ENCODE peak calls at places on chromosomes 7 and 10, in six cellular contexts. One of them, this sample, is unnamed.

GRCh38 chr10:125097409-125098070 is 62.8 kb downstream of the CTBP2 start:
- DNase-seq in upper lobe of right lung: peak; percentile 33
- DNase-seq in heart right ventricle: no peak
- DNase-seq in GM23338: no peak
- DNase-seq in CD8-positive, alpha-beta T cell: no peak
- DNase-seq in left ventricle myocardium inferior: no peak
- DNase-seq in this sample: no peak

GRCh38 chr10:124285587-124286527 is 132.9 kb downstream of the OAT start:
- DNase-seq in upper lobe of right lung: peak; percentile 31
- DNase-seq in heart right ventricle: no peak
- DNase-seq in GM23338: no peak
- DNase-seq in CD8-positive, alpha-beta T cell: no peak
- DNase-seq in left ventricle myocardium inferior: peak; percentile 1
- DNase-seq in this sample: no peak

GRCh38 chr10:92591550-92592140 is 1.3 kb upstream of the KIF11 start:
- DNase-seq in upper lobe of right lung: peak; percentile 97
- DNase-seq in heart right ventricle: peak; percentile 92
- DNase-seq in GM23338: peak; percentile 96
- DNase-seq in CD8-positive, alpha-beta T cell: peak; percentile 85
- DNase-seq in left ventricle myocardium inferior: peak; percentile 93
- DNase-seq in this sample: peak; percentile 94

GRCh38 chr7:81470724-81471379 is 299.0 kb downstream of the HGF start:
- DNase-seq in upper lobe of right lung: no peak
- DNase-seq in heart right ventricle: no peak
- DNase-seq in GM23338: no peak
- DNase-seq in CD8-positive, alpha-beta T cell: no peak
- DNase-seq in left ventricle myocardium inferior: no peak
- DNase-seq in this sample: no peak

GRCh38 chr7:120055300-120055699 is 217.7 kb upstream of the KCND2 start:
- DNase-seq in upper lobe of right lung: no peak
- DNase-seq in heart right ventricle: no peak
- DNase-seq in GM23338: no peak
- DNase-seq in CD8-positive, alpha-beta T cell: no peak
- DNase-seq in left ventricle myocardium inferior: no peak
- DNase-seq in this sample: no peak

GRCh38 chr10:45179716-45180115 is 135.7 kb downstream of the OR13A1 start:
- DNase-seq in upper lobe of right lung: no peak
- DNase-seq in heart right ventricle: peak; percentile 8
- DNase-seq in GM23338: no peak
- DNase-seq in CD8-positive, alpha-beta T cell: no peak
- DNase-seq in left ventricle myocardium inferior: no peak
- DNase-seq in this sample: peak; percentile 66

GRCh38 chr10:34732926-34733325 is 82.2 kb downstream of the PARD3 start:
- DNase-seq in upper lobe of right lung: no peak
- DNase-seq in heart right ventricle: no peak
- DNase-seq in GM23338: peak; percentile 77
- DNase-seq in CD8-positive, alpha-beta T cell: no peak
- DNase-seq in left ventricle myocardium inferior: no peak
- DNase-seq in this sample: no peak

GRCh38 chr10:131630772-131631258 is 270.0 kb upstream of the PPP2R2D start:
- DNase-seq in upper lobe of right lung: no peak
- DNase-seq in heart right ventricle: no peak
- DNase-seq in GM23338: no peak
- DNase-seq in CD8-positive, alpha-beta T cell: no peak
- DNase-seq in left ventricle myocardium inferior: no peak
- DNase-seq in this sample: no peak

GRCh38 chr7:57425969-57426628 is 23.9 kb upstream of the ZNF716 start:
- DNase-seq in upper lobe of right lung: no peak
- DNase-seq in heart right ventricle: no peak
- DNase-seq in GM23338: no peak
- DNase-seq in CD8-positive, alpha-beta T cell: no peak
- DNase-seq in left ventricle myocardium inferior: no peak
- DNase-seq in this sample: no peak

GRCh38 chr7:102181517-102181916 is 105.2 kb upstream of the SH2B2 start:
- DNase-seq in upper lobe of right lung: no peak
- DNase-seq in heart right ventricle: no peak
- DNase-seq in GM23338: no peak
- DNase-seq in CD8-positive, alpha-beta T cell: no peak
- DNase-seq in left ventricle myocardium inferior: no peak
- DNase-seq in this sample: no peak

GRCh38 chr10:130747946-130748345 is 563.6 kb downstream of the TCERG1L start:
- DNase-seq in upper lobe of right lung: peak; percentile 38
- DNase-seq in heart right ventricle: no peak
- DNase-seq in GM23338: no peak
- DNase-seq in CD8-positive, alpha-beta T cell: no peak
- DNase-seq in left ventricle myocardium inferior: no peak
- DNase-seq in this sample: no peak

GRCh38 chr7:126605056-126605455 is 647.7 kb downstream of the GRM8 start:
- DNase-seq in upper lobe of right lung: no peak
- DNase-seq in heart right ventricle: no peak
- DNase-seq in GM23338: no peak
- DNase-seq in CD8-positive, alpha-beta T cell: no peak
- DNase-seq in left ventricle myocardium inferior: no peak
- DNase-seq in this sample: no peak

GRCh38 chr10:48577158-48577557 is 27.7 kb downstream of the ARHGAP22 start:
- DNase-seq in upper lobe of right lung: no peak
- DNase-seq in heart right ventricle: no peak
- DNase-seq in GM23338: no peak
- DNase-seq in CD8-positive, alpha-beta T cell: no peak
- DNase-seq in left ventricle myocardium inferior: no peak
- DNase-seq in this sample: no peak

GRCh38 chr7:102875700-102876192 is 37.1 kb upstream of the LRRC17 start:
- DNase-seq in upper lobe of right lung: no peak
- DNase-seq in heart right ventricle: no peak
- DNase-seq in GM23338: no peak
- DNase-seq in CD8-positive, alpha-beta T cell: no peak
- DNase-seq in left ventricle myocardium inferior: no peak
- DNase-seq in this sample: no peak

GRCh38 chr10:122279725-122280141 is 8.6 kb downstream of the BTBD16 start:
- DNase-seq in upper lobe of right lung: no peak
- DNase-seq in heart right ventricle: peak; percentile 49
- DNase-seq in GM23338: peak; percentile 83
- DNase-seq in CD8-positive, alpha-beta T cell: no peak
- DNase-seq in left ventricle myocardium inferior: peak; percentile 38
- DNase-seq in this sample: no peak

GRCh38 chr10:17616403-17617030 is 657 bp downstream of the HACD1 start:
- DNase-seq in upper lobe of right lung: peak; percentile 95
- DNase-seq in heart right ventricle: peak; percentile 74
- DNase-seq in GM23338: peak; percentile 94
- DNase-seq in CD8-positive, alpha-beta T cell: no peak
- DNase-seq in left ventricle myocardium inferior: peak; percentile 86
- DNase-seq in this sample: peak; percentile 78

GRCh38 chr10:30979956-30980355 is 51.7 kb downstream of the ZNF438 start:
- DNase-seq in upper lobe of right lung: no peak
- DNase-seq in heart right ventricle: no peak
- DNase-seq in GM23338: no peak
- DNase-seq in CD8-positive, alpha-beta T cell: no peak
- DNase-seq in left ventricle myocardium inferior: no peak
- DNase-seq in this sample: no peak

GRCh38 chr7:129348023-129348740 is 86.0 kb upstream of the STRIP2 start:
- DNase-seq in upper lobe of right lung: no peak
- DNase-seq in heart right ventricle: no peak
- DNase-seq in GM23338: no peak
- DNase-seq in CD8-positive, alpha-beta T cell: no peak
- DNase-seq in left ventricle myocardium inferior: no peak
- DNase-seq in this sample: no peak

DNA sequence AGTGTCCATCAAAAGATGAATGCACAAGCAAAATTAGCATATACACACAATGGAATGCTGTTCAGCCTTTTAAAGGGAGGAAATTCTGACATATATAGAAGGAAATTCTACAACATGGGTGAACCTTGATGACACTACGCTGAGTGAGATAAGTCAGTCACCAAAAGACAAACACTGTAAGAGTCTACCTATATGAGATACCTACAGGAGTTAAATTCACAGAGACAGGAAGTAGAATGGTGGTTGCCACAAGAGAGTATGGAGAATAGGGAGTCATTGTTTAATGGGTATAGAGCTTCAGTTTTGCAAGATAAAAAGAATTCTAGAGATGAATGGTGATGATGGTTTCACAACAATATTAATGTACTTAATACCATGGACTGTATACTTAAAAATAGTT is 51.8 kb downstream of the HERC4 start:
- DNase-seq in upper lobe of right lung: no peak
- DNase-seq in heart right ventricle: no peak
- DNase-seq in GM23338: no peak
- DNase-seq in CD8-positive, alpha-beta T cell: no peak
- DNase-seq in left ventricle myocardium inferior: no peak
- DNase-seq in this sample: no peak
- H3K27me3 ChIP-seq in upper lobe of right lung: no peaks in the 10 kb centered on the region
- H3K27me3 ChIP-seq in heart right ventricle: no peaks in the 10 kb centered on the region
- H3K27me3 ChIP-seq in GM23338: no peaks in the 10 kb centered on the region
- H3K27me3 ChIP-seq in CD8-positive, alpha-beta T cell: no peaks in the 10 kb centered on the region
- H3K27me3 ChIP-seq in left ventricle myocardium inferior: no peaks in the 10 kb centered on the region
- H3K27me3 ChIP-seq in this sample: no peaks in the 10 kb centered on the region

GRCh38 chr7:98133621-98134266 is 27.1 kb downstream of the LMTK2 start:
- DNase-seq in upper lobe of right lung: no peak
- DNase-seq in heart right ventricle: no peak
- DNase-seq in GM23338: no peak
- DNase-seq in CD8-positive, alpha-beta T cell: no peak
- DNase-seq in left ventricle myocardium inferior: no peak
- DNase-seq in this sample: no peak

GRCh38 chr7:98135984-98136383 is 29.3 kb downstream of the LMTK2 start:
- DNase-seq in upper lobe of right lung: no peak
- DNase-seq in heart right ventricle: no peak
- DNase-seq in GM23338: no peak
- DNase-seq in CD8-positive, alpha-beta T cell: no peak
- DNase-seq in left ventricle myocardium inferior: no peak
- DNase-seq in this sample: no peak

GRCh38 chr7:98136423-98136822 is 29.8 kb downstream of the LMTK2 start:
- DNase-seq in upper lobe of right lung: no peak
- DNase-seq in heart right ventricle: no peak
- DNase-seq in GM23338: no peak
- DNase-seq in CD8-positive, alpha-beta T cell: no peak
- DNase-seq in left ventricle myocardium inferior: no peak
- DNase-seq in this sample: no peak

GRCh38 chr7:98133181-98133580 is 26.5 kb downstream of the LMTK2 start:
- DNase-seq in upper lobe of right lung: no peak
- DNase-seq in heart right ventricle: no peak
- DNase-seq in GM23338: no peak
- DNase-seq in CD8-positive, alpha-beta T cell: no peak
- DNase-seq in left ventricle myocardium inferior: no peak
- DNase-seq in this sample: no peak

DNA sequence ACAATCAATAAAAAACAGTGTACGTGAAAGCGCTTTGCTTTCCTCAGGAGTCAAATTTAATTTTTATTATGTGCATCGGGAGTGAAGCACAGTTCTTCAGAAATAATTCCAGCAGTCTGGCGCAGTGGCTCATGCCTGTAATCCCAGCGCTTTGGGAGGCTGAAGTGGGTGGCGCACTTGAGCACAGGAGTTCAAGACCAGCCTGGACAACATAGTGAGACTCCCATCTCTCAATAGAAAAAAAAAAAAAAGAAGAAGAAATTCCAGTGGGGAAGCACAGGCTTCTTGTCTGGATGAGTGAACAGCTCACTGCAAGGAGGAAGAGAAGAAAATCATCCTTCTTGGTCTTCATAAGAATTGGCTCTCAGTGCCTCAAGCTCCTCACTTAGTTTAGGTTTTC is 27.8 kb downstream of the LMTK2 start:
- DNase-seq in upper lobe of right lung: no peak
- DNase-seq in heart right ventricle: no peak
- DNase-seq in GM23338: no peak
- DNase-seq in CD8-positive, alpha-beta T cell: no peak
- DNase-seq in left ventricle myocardium inferior: no peak
- DNase-seq in this sample: no peak
- H3K4me1 ChIP-seq in upper lobe of right lung: peaks cover 37% of the 10 kb centered on the region
- H3K4me1 ChIP-seq in heart right ventricle: peaks cover 58% of the 10 kb centered on the region
- H3K4me1 ChIP-seq in GM23338: peaks cover 5% of the 10 kb centered on the region
- H3K4me1 ChIP-seq in CD8-positive, alpha-beta T cell: peaks cover 33% of the 10 kb centered on the region
- H3K4me1 ChIP-seq in left ventricle myocardium inferior: peaks cover 65% of the 10 kb centered on the region
- H3K4me1 ChIP-seq in this sample: no peaks in the 10 kb centered on the region

GRCh38 chr7:106652092-106652491 is 8.9 kb downstream of the CCDC71L start:
- DNase-seq in upper lobe of right lung: no peak
- DNase-seq in heart right ventricle: no peak
- DNase-seq in GM23338: no peak
- DNase-seq in CD8-positive, alpha-beta T cell: no peak
- DNase-seq in left ventricle myocardium inferior: no peak
- DNase-seq in this sample: no peak
- H3K27me3 ChIP-seq in upper lobe of right lung: no peaks in the 10 kb centered on the region
- H3K27me3 ChIP-seq in heart right ventricle: no peaks in the 10 kb centered on the region
- H3K27me3 ChIP-seq in GM23338: no peaks in the 10 kb centered on the region
- H3K27me3 ChIP-seq in CD8-positive, alpha-beta T cell: no peaks in the 10 kb centered on the region
- H3K27me3 ChIP-seq in left ventricle myocardium inferior: peaks cover 11% of the 10 kb centered on the region
- H3K27me3 ChIP-seq in this sample: no peaks in the 10 kb centered on the region

GRCh38 chr10:62718585-62718984 is 85.9 kb upstream of the ADO start:
- DNase-seq in upper lobe of right lung: no peak
- DNase-seq in heart right ventricle: no peak
- DNase-seq in GM23338: no peak
- DNase-seq in CD8-positive, alpha-beta T cell: no peak
- DNase-seq in left ventricle myocardium inferior: no peak
- DNase-seq in this sample: no peak

GRCh38 chr10:62710182-62710581 is 94.3 kb upstream of the ADO start:
- DNase-seq in upper lobe of right lung: no peak
- DNase-seq in heart right ventricle: no peak
- DNase-seq in GM23338: no peak
- DNase-seq in CD8-positive, alpha-beta T cell: no peak
- DNase-seq in left ventricle myocardium inferior: no peak
- DNase-seq in this sample: no peak

GRCh38 chr10:62719058-62719457 is 85.5 kb upstream of the ADO start:
- DNase-seq in upper lobe of right lung: no peak
- DNase-seq in heart right ventricle: no peak
- DNase-seq in GM23338: no peak
- DNase-seq in CD8-positive, alpha-beta T cell: no peak
- DNase-seq in left ventricle myocardium inferior: no peak
- DNase-seq in this sample: no peak

GRCh38 chr10:62715383-62715782 is 89.1 kb upstream of the ADO start:
- DNase-seq in upper lobe of right lung: no peak
- DNase-seq in heart right ventricle: no peak
- DNase-seq in GM23338: no peak
- DNase-seq in CD8-positive, alpha-beta T cell: no peak
- DNase-seq in left ventricle myocardium inferior: no peak
- DNase-seq in this sample: no peak
- H3K4me1 ChIP-seq in upper lobe of right lung: no peaks in the 10 kb centered on the region
- H3K4me1 ChIP-seq in heart right ventricle: no peaks in the 10 kb centered on the region
- H3K4me1 ChIP-seq in GM23338: no peaks in the 10 kb centered on the region
- H3K4me1 ChIP-seq in CD8-positive, alpha-beta T cell: no peaks in the 10 kb centered on the region
- H3K4me1 ChIP-seq in left ventricle myocardium inferior: no peaks in the 10 kb centered on the region
- H3K4me1 ChIP-seq in this sample: no peaks in the 10 kb centered on the region

DNA sequence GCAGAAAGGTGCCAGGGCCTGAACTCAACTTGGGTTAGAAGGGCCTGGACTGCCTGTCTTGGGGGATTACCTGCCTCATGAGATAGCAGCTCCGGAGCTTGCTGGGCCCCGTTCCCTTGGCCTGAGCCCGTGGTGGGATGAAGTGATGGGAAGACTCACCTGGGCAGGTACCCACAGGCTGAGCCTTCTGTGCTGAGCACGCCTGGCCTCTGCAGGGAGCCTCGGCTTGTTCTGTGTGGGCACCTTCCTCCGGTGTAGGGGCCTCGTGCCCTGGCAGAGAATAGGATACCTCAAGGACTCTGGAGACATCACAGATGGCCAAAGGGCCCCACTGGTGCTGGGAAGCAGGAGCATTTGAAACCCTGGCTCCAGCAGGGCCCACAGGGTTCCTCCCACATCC is 4.5 kb downstream of the ZNF467 start:
- DNase-seq in upper lobe of right lung: no peak
- DNase-seq in heart right ventricle: no peak
- DNase-seq in GM23338: no peak
- DNase-seq in CD8-positive, alpha-beta T cell: no peak
- DNase-seq in left ventricle myocardium inferior: no peak
- DNase-seq in this sample: no peak
- H3K27me3 ChIP-seq in upper lobe of right lung: no peaks in the 10 kb centered on the region
- H3K27me3 ChIP-seq in heart right ventricle: peaks cover 26% of the 10 kb centered on the region
- H3K27me3 ChIP-seq in GM23338: peaks cover 80% of the 10 kb centered on the region
- H3K27me3 ChIP-seq in CD8-positive, alpha-beta T cell: no peaks in the 10 kb centered on the region
- H3K27me3 ChIP-seq in left ventricle myocardium inferior: peaks cover 39% of the 10 kb centered on the region
- H3K27me3 ChIP-seq in this sample: no peaks in the 10 kb centered on the region

This sample was measured in right atrium auricular region.